ENCODE peak calls at places on chromosomes 2 and 18, in five cellular contexts. P, K, Q, A and Y are unnamed samples.

GRCh38 chr2:233990261-233990798 is 60.2 kb upstream of the SPP2 start:
- DNase-seq in Q (no peak), A (no peak), K (no peak), P (no peak), Y (no peak)

GRCh38 chr2:100196786-100197494 is 54.5 kb upstream of the AFF3 start:
- DNase-seq in K (peak; percentile 77), P (no peak), A (peak; percentile 28), Q (no peak), Y (no peak)

GRCh38 chr2:45974762-45975408 is 322.3 kb upstream of the EPAS1 start:
- DNase-seq in Q (no peak), K (no peak), P (no peak), A (no peak), Y (no peak)

GRCh38 chr18:40006553-40007073 is 1948.4 kb upstream of the PIK3C3 start:
- DNase-seq in P (peak; percentile 28), K (no peak), A (no peak), Q (no peak), Y (no peak)

GRCh38 chr2:206274434-206275273 is at the start of gene ZDBF2:
- DNase-seq in A (peak; percentile 77), Q (peak; percentile 61), K (peak; percentile 54), P (peak; percentile 89), Y (peak; percentile 54)

GRCh38 chr18:30927517-30928075 is 114.9 kb downstream of the DSC3 start:
- DNase-seq in A (no peak), K (no peak), P (no peak), Q (no peak), Y (no peak)

GRCh38 chr2:10770956-10771750 is 41.4 kb downstream of the PDIA6 start:
- DNase-seq in Q (peak; percentile 29), P (no peak), A (no peak), K (no peak), Y (no peak)

GRCh38 chr2:62505649-62506420 is at the start of gene TMEM17:
- DNase-seq in K (peak; percentile 92), P (peak; percentile 93), A (peak; percentile 95), Q (peak; percentile 95), Y (peak; percentile 90)

GRCh38 chr2:150388289-150388625 is 99.2 kb downstream of the RND3 start:
- DNase-seq in K (no peak), P (no peak), Q (no peak), A (no peak), Y (no peak)

GRCh38 chr2:173574304-173574703 is 219.6 kb downstream of the CDCA7 start:
- DNase-seq in Q (no peak), K (no peak), A (no peak), P (no peak), Y (no peak)

GRCh38 chr2:240249423-240250149 is 109.1 kb upstream of the OTOS start:
- DNase-seq in P (no peak), K (no peak), Q (no peak), A (peak; percentile 64), Y (no peak)

GRCh38 chr18:44178476-44178875 is 502.2 kb upstream of the SETBP1 start:
- DNase-seq in K (no peak), Q (no peak), P (no peak), A (no peak), Y (no peak)

GRCh38 chr18:34959211-34959829 is 81.9 kb upstream of the MAPRE2 start:
- DNase-seq in P (no peak), A (no peak), Q (no peak), K (no peak), Y (no peak)

GRCh38 chr2:127679680-127680361 is 4.5 kb upstream of the LIMS2 start:
- DNase-seq in Q (no peak), A (no peak), P (no peak), K (no peak), Y (no peak)

GRCh38 chr2:219591091-219591490 is 6.6 kb upstream of the STK11IP start:
- DNase-seq in K (no peak), Q (no peak), P (no peak), A (no peak), Y (no peak)

GRCh38 chr18:48098007-48098406 is 167.5 kb upstream of the SMAD2 start:
- DNase-seq in K (no peak), Q (no peak), P (no peak), A (no peak), Y (no peak)

GRCh38 chr2:61575447-61575859 is 37.3 kb upstream of the XPO1 start:
- DNase-seq in A (no peak), Q (no peak), P (no peak), K (no peak), Y (no peak)

GRCh38 chr2:29749843-29750242 is 171.5 kb downstream of the ALK start:
- DNase-seq in A (no peak), K (no peak), P (no peak), Q (no peak), Y (no peak)

GRCh38 chr2:180987146-180987545 is 6.7 kb downstream of the UBE2E3 start:
- DNase-seq in P (no peak), A (no peak), K (no peak), Q (no peak), Y (no peak)

GRCh38 chr18:7105943-7106342 is 11.7 kb downstream of the LAMA1 start:
- DNase-seq in P (no peak), A (no peak), Q (no peak), K (no peak), Y (no peak)

GRCh38 chr2:29113891-29114321 is 1.3 kb upstream of the CLIP4 start:
- DNase-seq in K (peak; percentile 86), Q (no peak), A (peak; percentile 76), P (no peak), Y (no peak)

GRCh38 chr18:34772887-34773286 is 62.8 kb downstream of the DTNA start:
- DNase-seq in Q (no peak), P (no peak), K (peak; percentile 30), A (no peak), Y (no peak)

GRCh38 chr2:173354073-173354600 is 535 bp upstream of the CDCA7 start:
- DNase-seq in A (no peak), Q (no peak), K (no peak), P (no peak), Y (no peak)

GRCh38 chr18:51110073-51110797 is 80.2 kb downstream of the SMAD4 start:
- DNase-seq in P (peak; percentile 81), Q (peak; percentile 77), A (peak; percentile 84), K (peak; percentile 24), Y (peak; percentile 64)

GRCh38 chr2:181781082-181781786 is 100.9 kb upstream of the NEUROD1 start:
- DNase-seq in Q (no peak), P (no peak), K (no peak), A (no peak), Y (no peak)

GRCh38 chr18:57543560-57543959 is 42.9 kb downstream of the FECH start:
- DNase-seq in K (no peak), A (no peak), Q (no peak), P (no peak), Y (no peak)

GRCh38 chr2:171789956-171790355 is 102.7 kb downstream of the DYNC1I2 start:
- DNase-seq in Q (no peak), P (no peak), K (no peak), A (no peak), Y (no peak)

GRCh38 chr2:3630631-3631030 is 27.4 kb upstream of the ALLC start:
- DNase-seq in A (peak; percentile 18), P (no peak), Q (no peak), K (no peak), Y (no peak)

GRCh38 chr2:85414761-85415498 is 3.6 kb upstream of the SH2D6 start:
- DNase-seq in Q (no peak), A (peak; percentile 68), P (no peak), K (no peak), Y (no peak)

GRCh38 chr18:35407871-35408481 is 30.8 kb upstream of the ZNF396 start:
- DNase-seq in Q (no peak), P (peak; percentile 80), A (no peak), K (peak; percentile 71), Y (no peak)

GRCh38 chr2:117360586-117360985 is 453.9 kb upstream of the DDX18 start:
- DNase-seq in Q (no peak), P (no peak), A (no peak), K (no peak), Y (no peak)

GRCh38 chr2:238947920-238948710 is 100.2 kb downstream of the TWIST2 start:
- DNase-seq in A (peak; percentile 60), P (no peak), K (peak; percentile 88), Q (peak; percentile 32), Y (no peak)

GRCh38 chr2:236575501-236575900 is 5.9 kb downstream of the ACKR3 start:
- DNase-seq in Q (no peak), A (no peak), P (no peak), K (peak; percentile 53), Y (no peak)

DNA sequence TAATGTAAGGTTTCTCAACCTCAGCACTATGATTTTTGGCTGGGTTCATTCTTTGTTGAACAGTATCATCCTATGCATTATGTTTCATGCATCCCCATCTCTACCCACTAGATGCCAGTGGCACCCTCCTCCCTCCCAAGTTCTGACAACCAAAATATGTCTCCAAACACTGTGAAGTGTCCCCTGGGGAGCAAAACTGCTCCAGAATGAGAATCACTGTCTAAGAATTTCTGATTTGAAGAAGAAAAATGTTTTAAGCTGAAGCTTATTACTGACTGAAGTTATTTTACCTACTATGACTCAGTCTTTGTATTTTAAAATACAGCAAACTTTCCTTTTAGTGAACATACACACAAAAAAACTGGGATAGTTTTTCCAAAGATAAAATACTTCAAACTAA is 3.4 kb downstream of the THADA start:
- DNase-seq in Q (no peak), P (no peak), A (no peak), K (peak; percentile 61), Y (no peak)
- TF ChIP-seq CTCF in Q (no peak), P (no peak), A (no peak), K (peak; percentile 27), Y (no peak)

DNA sequence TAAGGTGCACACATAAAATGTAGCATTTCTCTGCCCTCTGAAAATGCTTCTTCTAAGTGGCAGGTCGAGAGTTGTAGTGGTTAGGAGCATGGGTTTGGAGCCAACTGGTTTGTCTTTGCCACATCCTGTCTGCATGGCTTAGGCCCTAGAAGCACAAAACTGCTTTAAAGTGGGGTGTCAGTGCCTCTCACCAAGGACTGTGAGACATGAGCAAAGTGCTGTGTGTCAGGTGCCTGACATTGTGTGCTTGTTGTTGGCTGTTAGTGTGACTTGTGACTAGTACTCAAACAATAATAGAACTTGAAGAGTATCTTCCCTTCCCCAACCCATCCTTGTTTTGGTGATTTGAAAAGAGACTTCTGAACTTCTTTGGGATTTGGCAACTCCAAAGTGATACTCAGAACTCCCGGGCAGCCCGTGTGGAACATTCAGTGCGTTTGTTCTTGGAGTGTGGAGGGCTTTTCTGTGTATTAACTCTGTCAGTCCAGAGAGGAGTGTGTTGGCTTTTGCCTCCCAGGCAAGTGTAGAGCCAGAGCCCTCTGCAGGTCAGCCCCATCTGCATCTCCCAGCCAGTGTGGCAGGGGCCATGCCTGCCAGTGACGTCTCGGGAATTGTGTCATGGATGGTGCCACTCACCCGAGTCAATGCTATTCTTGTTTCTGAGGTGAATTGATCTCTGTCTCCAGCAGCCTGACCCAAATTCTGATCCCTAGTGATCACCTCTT is 5.0 kb downstream of the MGAT5 start:
- DNase-seq in K (peak; percentile 25), P (no peak), Q (no peak), A (no peak), Y (no peak)
- TF ChIP-seq CTCF in K (no peak), P (no peak), Q (no peak), A (no peak), Y (no peak)

GRCh38 chr2:56108806-56109205 is 75.0 kb upstream of the CCDC85A start:
- DNase-seq in A (no peak), Q (no peak), P (no peak), K (no peak), Y (no peak)
- TF ChIP-seq CTCF in A (no peak), Q (no peak), P (peak; percentile 24), K (no peak), Y (no peak)

GRCh38 chr2:42614838-42615237 is 46.4 kb downstream of the MTA3 start:
- DNase-seq in A (no peak), P (no peak), K (no peak), Q (no peak), Y (no peak)
- TF ChIP-seq CTCF in A (no peak), P (no peak), K (no peak), Q (no peak), Y (no peak)

GRCh38 chr2:231575612-231576256 is 16.9 kb upstream of the TEX44 start:
- DNase-seq in K (no peak), Q (no peak), A (no peak), P (no peak), Y (no peak)
- TF ChIP-seq CTCF in K (no peak), Q (no peak), A (no peak), P (no peak), Y (no peak)